ENCODE peak calls at places on chromosomes 5 and 9, in six cellular contexts. One of them, this sample, is unnamed.

GRCh38 chr9:107249131-107249533 is 33.9 kb upstream of the RAD23B start:
- DNase-seq in CD4-positive, CD25-positive, alpha-beta regulatory T cell: no peak
- DNase-seq in skeletal muscle cell: peak
- DNase-seq in effector memory CD8-positive, alpha-beta T cell: no peak
- DNase-seq in RWPE1: peak
- DNase-seq in coronary artery: no peak
- DNase-seq in this sample: peak

GRCh38 chr9:4382722-4383317 is 83.0 kb upstream of the GLIS3 start:
- DNase-seq in skeletal muscle cell: no peak
- DNase-seq in CD4-positive, CD25-positive, alpha-beta regulatory T cell: peak
- DNase-seq in effector memory CD8-positive, alpha-beta T cell: peak
- DNase-seq in coronary artery: no peak
- DNase-seq in RWPE1: peak
- DNase-seq in this sample: peak

GRCh38 chr5:154446183-154447073 is 631 bp downstream of the SAP30L start:
- DNase-seq in coronary artery: peak
- DNase-seq in skeletal muscle cell: no peak
- DNase-seq in CD4-positive, CD25-positive, alpha-beta regulatory T cell: peak
- DNase-seq in RWPE1: peak
- DNase-seq in effector memory CD8-positive, alpha-beta T cell: peak
- DNase-seq in this sample: peak

GRCh38 chr5:143065185-143065584 is 295.0 kb downstream of the ARHGAP26 start:
- DNase-seq in CD4-positive, CD25-positive, alpha-beta regulatory T cell: no peak
- DNase-seq in skeletal muscle cell: peak
- DNase-seq in RWPE1: no peak
- DNase-seq in coronary artery: no peak
- DNase-seq in effector memory CD8-positive, alpha-beta T cell: no peak
- DNase-seq in this sample: no peak

GRCh38 chr9:126024581-126025230 is 277.5 kb downstream of the PBX3 start:
- DNase-seq in skeletal muscle cell: no peak
- DNase-seq in CD4-positive, CD25-positive, alpha-beta regulatory T cell: no peak
- DNase-seq in effector memory CD8-positive, alpha-beta T cell: no peak
- DNase-seq in RWPE1: no peak
- DNase-seq in coronary artery: no peak
- DNase-seq in this sample: no peak

GRCh38 chr9:124419832-124420489 is 4.7 kb upstream of the PSMB7 start:
- DNase-seq in effector memory CD8-positive, alpha-beta T cell: no peak
- DNase-seq in RWPE1: no peak
- DNase-seq in coronary artery: no peak
- DNase-seq in CD4-positive, CD25-positive, alpha-beta regulatory T cell: no peak
- DNase-seq in skeletal muscle cell: no peak
- DNase-seq in this sample: no peak

GRCh38 chr9:15149450-15149849 is 157.6 kb downstream of the TTC39B start:
- DNase-seq in skeletal muscle cell: no peak
- DNase-seq in CD4-positive, CD25-positive, alpha-beta regulatory T cell: no peak
- DNase-seq in effector memory CD8-positive, alpha-beta T cell: no peak
- DNase-seq in RWPE1: no peak
- DNase-seq in coronary artery: no peak
- DNase-seq in this sample: no peak

GRCh38 chr5:156815988-156816599 is 34.0 kb upstream of the PPP1R2B start:
- DNase-seq in coronary artery: no peak
- DNase-seq in effector memory CD8-positive, alpha-beta T cell: no peak
- DNase-seq in CD4-positive, CD25-positive, alpha-beta regulatory T cell: peak
- DNase-seq in RWPE1: no peak
- DNase-seq in skeletal muscle cell: no peak
- DNase-seq in this sample: peak

GRCh38 chr5:43191740-43192557 is at the start of gene NIM1K:
- DNase-seq in skeletal muscle cell: no peak
- DNase-seq in RWPE1: no peak
- DNase-seq in effector memory CD8-positive, alpha-beta T cell: peak
- DNase-seq in coronary artery: no peak
- DNase-seq in CD4-positive, CD25-positive, alpha-beta regulatory T cell: peak
- DNase-seq in this sample: peak

GRCh38 chr9:118785456-118785855 is 583.8 kb downstream of the BRINP1 start:
- DNase-seq in coronary artery: no peak
- DNase-seq in skeletal muscle cell: no peak
- DNase-seq in effector memory CD8-positive, alpha-beta T cell: no peak
- DNase-seq in RWPE1: no peak
- DNase-seq in CD4-positive, CD25-positive, alpha-beta regulatory T cell: no peak
- DNase-seq in this sample: no peak

GRCh38 chr5:91154338-91154737 is 228.8 kb downstream of the ARRDC3 start:
- DNase-seq in CD4-positive, CD25-positive, alpha-beta regulatory T cell: no peak
- DNase-seq in effector memory CD8-positive, alpha-beta T cell: no peak
- DNase-seq in coronary artery: no peak
- DNase-seq in RWPE1: no peak
- DNase-seq in skeletal muscle cell: no peak
- DNase-seq in this sample: no peak

GRCh38 chr9:31032206-31032605 is 1352.2 kb upstream of the ACO1 start:
- DNase-seq in coronary artery: no peak
- DNase-seq in CD4-positive, CD25-positive, alpha-beta regulatory T cell: no peak
- DNase-seq in RWPE1: no peak
- DNase-seq in skeletal muscle cell: no peak
- DNase-seq in effector memory CD8-positive, alpha-beta T cell: no peak
- DNase-seq in this sample: no peak

GRCh38 chr5:97400537-97400936 is 217.5 kb upstream of the RIOK2 start:
- DNase-seq in effector memory CD8-positive, alpha-beta T cell: no peak
- DNase-seq in RWPE1: no peak
- DNase-seq in CD4-positive, CD25-positive, alpha-beta regulatory T cell: no peak
- DNase-seq in coronary artery: no peak
- DNase-seq in skeletal muscle cell: no peak
- DNase-seq in this sample: peak

GRCh38 chr9:20315672-20316071 is 306.6 kb downstream of the MLLT3 start:
- DNase-seq in coronary artery: no peak
- DNase-seq in skeletal muscle cell: peak
- DNase-seq in RWPE1: peak
- DNase-seq in CD4-positive, CD25-positive, alpha-beta regulatory T cell: peak
- DNase-seq in effector memory CD8-positive, alpha-beta T cell: no peak
- DNase-seq in this sample: no peak

GRCh38 chr5:150503977-150504620 is 3.8 kb upstream of the NDST1 start:
- DNase-seq in coronary artery: peak
- DNase-seq in RWPE1: no peak
- DNase-seq in CD4-positive, CD25-positive, alpha-beta regulatory T cell: no peak
- DNase-seq in effector memory CD8-positive, alpha-beta T cell: no peak
- DNase-seq in skeletal muscle cell: no peak
- DNase-seq in this sample: no peak

GRCh38 chr9:37986771-37987258 is 82.2 kb downstream of the SHB start:
- DNase-seq in coronary artery: no peak
- DNase-seq in RWPE1: no peak
- DNase-seq in effector memory CD8-positive, alpha-beta T cell: no peak
- DNase-seq in CD4-positive, CD25-positive, alpha-beta regulatory T cell: no peak
- DNase-seq in skeletal muscle cell: no peak
- DNase-seq in this sample: no peak

GRCh38 chr5:134086943-134087305 is 27.6 kb upstream of the TCF7 start:
- DNase-seq in coronary artery: no peak
- DNase-seq in effector memory CD8-positive, alpha-beta T cell: peak
- DNase-seq in RWPE1: no peak
- DNase-seq in CD4-positive, CD25-positive, alpha-beta regulatory T cell: peak
- DNase-seq in skeletal muscle cell: no peak
- DNase-seq in this sample: no peak

GRCh38 chr9:108885643-108886348 is 23.7 kb downstream of the ACTL7A start:
- DNase-seq in RWPE1: peak
- DNase-seq in coronary artery: no peak
- DNase-seq in effector memory CD8-positive, alpha-beta T cell: no peak
- DNase-seq in skeletal muscle cell: peak
- DNase-seq in CD4-positive, CD25-positive, alpha-beta regulatory T cell: peak
- DNase-seq in this sample: no peak

GRCh38 chr5:73437126-73438047 is 11.2 kb downstream of the FOXD1 start:
- DNase-seq in effector memory CD8-positive, alpha-beta T cell: no peak
- DNase-seq in skeletal muscle cell: no peak
- DNase-seq in CD4-positive, CD25-positive, alpha-beta regulatory T cell: no peak
- DNase-seq in RWPE1: peak
- DNase-seq in coronary artery: no peak
- DNase-seq in this sample: peak

GRCh38 chr5:142597546-142598337 is 88.1 kb downstream of the FGF1 start:
- DNase-seq in coronary artery: no peak
- DNase-seq in skeletal muscle cell: peak
- DNase-seq in effector memory CD8-positive, alpha-beta T cell: no peak
- DNase-seq in CD4-positive, CD25-positive, alpha-beta regulatory T cell: no peak
- DNase-seq in RWPE1: peak
- DNase-seq in this sample: peak

GRCh38 chr9:127021664-127022337 is 100.6 kb downstream of the ANGPTL2 start:
- DNase-seq in coronary artery: peak
- DNase-seq in RWPE1: no peak
- DNase-seq in CD4-positive, CD25-positive, alpha-beta regulatory T cell: no peak
- DNase-seq in skeletal muscle cell: peak
- DNase-seq in effector memory CD8-positive, alpha-beta T cell: no peak
- DNase-seq in this sample: no peak

GRCh38 chr9:82206490-82206889 is 217.9 kb downstream of the SPATA31D1 start:
- DNase-seq in skeletal muscle cell: no peak
- DNase-seq in CD4-positive, CD25-positive, alpha-beta regulatory T cell: no peak
- DNase-seq in RWPE1: peak
- DNase-seq in coronary artery: no peak
- DNase-seq in effector memory CD8-positive, alpha-beta T cell: no peak
- DNase-seq in this sample: no peak

GRCh38 chr5:40184-40583 is 51.8 kb upstream of the PLEKHG4B start:
- DNase-seq in effector memory CD8-positive, alpha-beta T cell: no peak
- DNase-seq in skeletal muscle cell: no peak
- DNase-seq in coronary artery: no peak
- DNase-seq in CD4-positive, CD25-positive, alpha-beta regulatory T cell: no peak
- DNase-seq in RWPE1: no peak
- DNase-seq in this sample: no peak

GRCh38 chr9:78091736-78092135 is 60.1 kb upstream of the GNAQ start:
- DNase-seq in RWPE1: no peak
- DNase-seq in effector memory CD8-positive, alpha-beta T cell: no peak
- DNase-seq in skeletal muscle cell: no peak
- DNase-seq in coronary artery: no peak
- DNase-seq in CD4-positive, CD25-positive, alpha-beta regulatory T cell: no peak
- DNase-seq in this sample: no peak